ENCODE peak calls at places on chromosomes 6 and 20, in nine cellular contexts. Z is mesenchymal stem cell, K is breast epithelium, B is OCI-LY7, V is left ventricle myocardium inferior, E is psoas muscle, S is left lung, Y is HCT116, F is A549. L is an unnamed sample.

GRCh38 chr6:154478691-154479090 is 31.8 kb downstream of the CNKSR3 start:
- DNase-seq in Z (peak; percentile 58), K (no peak), B (no peak), V (no peak), E (no peak), S (no peak), Y (no peak), F (no peak), L (no peak)

GRCh38 chr20:50710492-50711063 is 19.2 kb upstream of the RIPOR3 start:
- DNase-seq in Z (peak; percentile 39), K (no peak), B (no peak), V (no peak), E (no peak), S (no peak), Y (no peak), F (no peak), L (no peak)

GRCh38 chr20:689348-689747 is 13.7 kb upstream of the SCRT2 start:
- DNase-seq in Z (no peak), K (no peak), B (no peak), V (no peak), E (no peak), S (no peak), Y (no peak), F (no peak), L (no peak)

GRCh38 chr20:20734475-20734948 is 22.1 kb upstream of the RALGAPA2 start:
- DNase-seq in Z (no peak), K (no peak), B (no peak), V (no peak), E (no peak), S (no peak), Y (no peak), F (no peak), L (no peak)

GRCh38 chr6:148440877-148441453 is 98.3 kb downstream of the SASH1 start:
- DNase-seq in Z (peak; percentile 82), K (peak; percentile 87), B (no peak), V (peak; percentile 68), E (peak; percentile 75), S (no peak), Y (peak; percentile 34), F (peak; percentile 24), L (peak; percentile 84)

GRCh38 chr6:56953597-56954388 is 1.1 kb upstream of the BEND6 start:
- DNase-seq in Z (peak; percentile 37), K (no peak), B (no peak), V (no peak), E (no peak), S (no peak), Y (no peak), F (no peak), L (no peak)

GRCh38 chr20:41617931-41618806 is at the start of gene CHD6:
- DNase-seq in Z (peak; percentile 99), K (peak; percentile 98), B (peak; percentile 100), V (peak; percentile 100), E (peak; percentile 100), S (peak; percentile 96), Y (peak; percentile 97), F (peak; percentile 96), L (peak; percentile 100)

GRCh38 chr6:1242439-1242838 is 69.5 kb upstream of the FOXQ1 start:
- DNase-seq in Z (peak; percentile 77), K (no peak), B (no peak), V (no peak), E (no peak), S (no peak), Y (no peak), F (no peak), L (no peak)

GRCh38 chr6:113837170-113837569 is 20.0 kb upstream of the MARCKS start:
- DNase-seq in Z (no peak), K (no peak), B (no peak), V (no peak), E (no peak), S (no peak), Y (no peak), F (no peak), L (no peak)

GRCh38 chr20:19460386-19460785 is 247.9 kb downstream of the SLC24A3 start:
- DNase-seq in Z (no peak), K (no peak), B (no peak), V (no peak), E (no peak), S (no peak), Y (no peak), F (no peak), L (no peak)

GRCh38 chr6:23145801-23146200 is 576.4 kb downstream of the HDGFL1 start:
- DNase-seq in Z (no peak), K (no peak), B (no peak), V (no peak), E (no peak), S (no peak), Y (no peak), F (no peak), L (no peak)

GRCh38 chr6:33592595-33593413 is 12.7 kb upstream of the BAK1 start:
- DNase-seq in Z (no peak), K (no peak), B (peak; percentile 89), V (no peak), E (no peak), S (peak; percentile 82), Y (no peak), F (no peak), L (no peak)

GRCh38 chr6:142848156-142848555 is 96.8 kb downstream of the HIVEP2 start:
- DNase-seq in Z (no peak), K (no peak), B (no peak), V (no peak), E (no peak), S (no peak), Y (no peak), F (no peak), L (no peak)

GRCh38 chr6:3849681-3850450 is 693 bp downstream of the FAM50B start:
- DNase-seq in Z (no peak), K (no peak), B (no peak), V (peak; percentile 26), E (peak; percentile 71), S (peak; percentile 82), Y (no peak), F (no peak), L (peak; percentile 54)

GRCh38 chr20:40956503-40956902 is 72.1 kb upstream of the TOP1 start:
- DNase-seq in Z (no peak), K (peak; percentile 13), B (peak; percentile 62), V (no peak), E (no peak), S (no peak), Y (no peak), F (no peak), L (peak; percentile 55)

GRCh38 chr6:142481466-142481865 is 179.7 kb downstream of the ADGRG6 start:
- DNase-seq in Z (peak; percentile 7), K (no peak), B (no peak), V (no peak), E (no peak), S (no peak), Y (no peak), F (no peak), L (no peak)

GRCh38 chr6:157406666-157407065 is 25.7 kb downstream of the ZDHHC14 start:
- DNase-seq in Z (no peak), K (no peak), B (no peak), V (no peak), E (no peak), S (no peak), Y (no peak), F (no peak), L (no peak)

GRCh38 chr6:39995633-39996032 is 61.4 kb upstream of the MOCS1 start:
- DNase-seq in Z (no peak), K (no peak), B (no peak), V (no peak), E (no peak), S (no peak), Y (no peak), F (no peak), L (no peak)

DNA sequence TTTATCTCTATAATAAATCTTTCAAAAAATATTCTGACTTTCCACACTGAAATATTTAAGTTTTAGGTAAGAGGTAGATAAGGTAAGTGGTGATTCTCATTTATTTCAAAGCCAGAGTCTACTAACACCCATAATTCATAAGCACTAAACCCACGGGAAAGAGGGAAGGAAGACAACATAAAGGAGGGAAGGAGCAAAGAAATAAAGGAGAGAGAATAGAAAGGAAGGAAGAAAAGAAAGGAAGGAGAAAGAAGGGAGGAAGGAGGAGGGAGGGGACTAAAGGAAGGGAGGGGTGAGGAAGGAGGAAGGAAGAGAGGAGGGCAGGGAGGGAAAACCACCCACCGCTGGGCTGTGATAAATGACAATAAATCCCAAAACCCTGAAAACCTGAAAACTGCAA is 25.2 kb downstream of the MAP3K5 start:
- DNase-seq in Z (no peak), K (no peak), B (no peak), V (no peak), E (no peak), S (no peak), Y (no peak), F (no peak), L (no peak)
- H3K4me1 ChIP-seq in Z (peaks cover 1% of the 10 kb centered on the region), K (peaks cover 3% of the 10 kb centered on the region), B (peaks cover 73% of the 10 kb centered on the region), V (peaks cover 75% of the 10 kb centered on the region), E (peaks cover 18% of the 10 kb centered on the region), S (peaks cover 72% of the 10 kb centered on the region), Y (no peaks in the 10 kb centered on the region), F (peaks cover 7% of the 10 kb centered on the region), L (peaks cover 19% of the 10 kb centered on the region)

GRCh38 chr6:130211697-130212096 is 11.1 kb downstream of the SAMD3 start:
- DNase-seq in Z (no peak), K (no peak), B (no peak), V (no peak), E (no peak), S (no peak), Y (no peak), F (no peak), L (no peak)
- H3K4me1 ChIP-seq in Z (no peaks in the 10 kb centered on the region), K (no peaks in the 10 kb centered on the region), B (no peaks in the 10 kb centered on the region), V (no peaks in the 10 kb centered on the region), E (no peaks in the 10 kb centered on the region), S (no peaks in the 10 kb centered on the region), Y (no peaks in the 10 kb centered on the region), F (no peaks in the 10 kb centered on the region), L (no peaks in the 10 kb centered on the region)

DNA sequence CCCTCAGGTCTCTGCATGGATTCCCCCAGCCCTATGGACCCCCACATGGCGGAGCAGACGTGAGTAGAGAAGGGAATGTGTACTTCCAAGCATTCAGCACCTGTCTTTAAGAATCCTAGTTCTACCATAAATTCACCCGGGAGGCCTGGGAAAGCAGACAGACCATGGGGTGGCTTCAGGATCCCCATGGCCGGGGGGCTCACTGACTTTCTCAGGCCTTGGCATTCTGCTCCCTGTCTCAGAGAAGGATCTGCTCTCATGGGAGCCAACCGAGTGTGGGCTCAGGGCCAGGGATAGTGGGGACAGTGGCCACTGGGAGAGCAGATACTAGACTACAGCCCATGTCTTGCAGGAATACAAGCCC is 2.3 kb downstream of the CDC25B start:
- DNase-seq in Z (no peak), K (no peak), B (no peak), V (no peak), E (peak; percentile 39), S (no peak), Y (no peak), F (no peak), L (no peak)
- H3K4me1 ChIP-seq in Z (peaks cover 37% of the 10 kb centered on the region), K (peaks cover 12% of the 10 kb centered on the region), B (peaks cover 47% of the 10 kb centered on the region), V (peaks cover 40% of the 10 kb centered on the region), E (peaks cover 6% of the 10 kb centered on the region), S (peaks cover 81% of the 10 kb centered on the region), Y (peaks cover 25% of the 10 kb centered on the region), F (peaks cover 58% of the 10 kb centered on the region), L (no peaks in the 10 kb centered on the region)

DNA sequence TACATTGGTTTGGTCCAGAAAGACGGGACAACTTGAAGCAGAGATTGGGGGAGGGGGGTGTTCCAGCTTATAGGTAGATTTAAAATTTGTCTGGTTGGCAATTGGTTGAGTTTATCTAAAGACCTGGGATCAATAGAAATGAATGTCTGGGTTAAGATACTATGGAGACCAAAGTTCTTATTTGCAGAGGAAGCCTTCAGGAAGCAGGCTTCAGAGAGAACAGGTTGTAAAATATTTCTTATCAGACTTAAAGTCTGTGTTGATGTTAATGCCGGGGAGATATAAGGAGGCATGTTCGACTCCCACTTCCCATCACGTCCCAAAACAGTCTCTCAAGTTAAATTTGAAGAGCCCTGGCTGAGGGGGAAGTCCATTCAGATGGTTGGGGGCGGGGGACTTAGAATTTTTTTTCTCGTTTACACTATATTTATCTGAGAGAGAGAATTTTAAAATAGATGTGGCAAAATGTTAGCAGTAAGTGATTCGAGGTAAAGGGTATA is 12.3 kb upstream of the BLCAP start:
- DNase-seq in Z (no peak), K (no peak), B (no peak), V (no peak), E (no peak), S (no peak), Y (no peak), F (no peak), L (no peak)
- H3K4me1 ChIP-seq in Z (peaks cover 3% of the 10 kb centered on the region), K (no peaks in the 10 kb centered on the region), B (peaks cover 2% of the 10 kb centered on the region), V (no peaks in the 10 kb centered on the region), E (no peaks in the 10 kb centered on the region), S (no peaks in the 10 kb centered on the region), Y (no peaks in the 10 kb centered on the region), F (peaks cover 6% of the 10 kb centered on the region), L (no peaks in the 10 kb centered on the region)